ENCODE peak calls at places on chromosomes 1 and 21, in seven cellular contexts. T is AG04450, Y is fibroblast of lung, V is cardiac muscle cell, O is Panc1, Z is fibroblast of the aortic adventitia, G is breast epithelium. W is an unnamed sample.
A peak's percentile ranks its signal among the peaks of the same experiment; 100 is the strongest.

GRCh38 chr1:14090062-14090461 is 390.1 kb downstream of the PRDM2 start:
- DNase-seq in Z (no peak), Y (no peak), G (no peak), O (no peak), V (no peak), T (no peak), W (no peak)

GRCh38 chr1:201328576-201328975 is 45.3 kb downstream of the PKP1 start:
- DNase-seq in T (no peak), V (no peak), O (no peak), G (no peak), Z (no peak), Y (no peak), W (no peak)

GRCh38 chr1:156115514-156116374 is 1.2 kb downstream of the LMNA start:
- DNase-seq in O (no peak), Y (peak; percentile 71), T (no peak), V (peak; percentile 86), Z (peak; percentile 53), G (peak; percentile 75), W (no peak)

GRCh38 chr1:54708385-54708784 is 7.3 kb upstream of the TTC4 start:
- DNase-seq in T (no peak), V (no peak), O (no peak), Y (no peak), Z (no peak), G (no peak), W (no peak)

GRCh38 chr1:52423771-52424170 is 19.4 kb downstream of the PRPF38A start:
- DNase-seq in V (no peak), T (no peak), G (no peak), Z (no peak), Y (no peak), O (no peak), W (no peak)

GRCh38 chr1:116242741-116243140 is 130.3 kb upstream of the ATP1A1 start:
- DNase-seq in Y (no peak), G (no peak), V (no peak), T (no peak), Z (no peak), O (no peak), W (peak; percentile 91)

GRCh38 chr21:25563399-25564116 is 43.7 kb downstream of the MRPL39 start:
- DNase-seq in G (no peak), Y (peak; percentile 53), T (no peak), Z (peak; percentile 10), V (peak; percentile 58), O (no peak), W (no peak)

GRCh38 chr1:183101841-183102276 is 78.6 kb downstream of the LAMC1 start:
- DNase-seq in Z (peak; percentile 24), O (no peak), T (no peak), Y (no peak), V (peak; percentile 40), G (no peak), W (no peak)

GRCh38 chr1:205907794-205908193 is 35.5 kb downstream of the SLC26A9 start:
- DNase-seq in Y (peak; percentile 34), O (no peak), V (peak; percentile 61), G (no peak), T (no peak), Z (peak; percentile 63), W (no peak)

GRCh38 chr1:167325151-167325550 is 104.5 kb downstream of the POU2F1 start:
- DNase-seq in V (no peak), G (no peak), O (no peak), T (no peak), Z (no peak), Y (no peak), W (no peak)

GRCh38 chr1:221768444-221769066 is 26.7 kb upstream of the DUSP10 start:
- DNase-seq in T (no peak), O (no peak), Z (no peak), G (no peak), V (peak; percentile 29), Y (no peak), W (no peak)

GRCh38 chr1:201719812-201720521 is 109.0 kb upstream of the IPO9 start:
- DNase-seq in T (peak; percentile 54), V (peak; percentile 94), Z (peak; percentile 91), Y (peak; percentile 94), O (no peak), G (no peak), W (no peak)

GRCh38 chr1:199422206-199422605 is 605.3 kb upstream of the NR5A2 start:
- DNase-seq in Y (peak; percentile 50), T (peak; percentile 8), V (peak; percentile 67), O (peak; percentile 10), Z (peak; percentile 85), G (no peak), W (no peak)

GRCh38 chr1:182850319-182850718 is 11.2 kb downstream of the DHX9 start:
- DNase-seq in V (no peak), Y (no peak), O (no peak), Z (no peak), T (no peak), G (no peak), W (no peak)

GRCh38 chr1:67889466-67889865 is 56.2 kb upstream of the GNG12 start:
- DNase-seq in O (no peak), G (no peak), Y (no peak), V (no peak), Z (no peak), T (no peak), W (no peak)

GRCh38 chr1:198605880-198606458 is 32.9 kb upstream of the PTPRC start:
- DNase-seq in V (no peak), Z (no peak), G (no peak), T (no peak), Y (no peak), O (no peak), W (no peak)

DNA sequence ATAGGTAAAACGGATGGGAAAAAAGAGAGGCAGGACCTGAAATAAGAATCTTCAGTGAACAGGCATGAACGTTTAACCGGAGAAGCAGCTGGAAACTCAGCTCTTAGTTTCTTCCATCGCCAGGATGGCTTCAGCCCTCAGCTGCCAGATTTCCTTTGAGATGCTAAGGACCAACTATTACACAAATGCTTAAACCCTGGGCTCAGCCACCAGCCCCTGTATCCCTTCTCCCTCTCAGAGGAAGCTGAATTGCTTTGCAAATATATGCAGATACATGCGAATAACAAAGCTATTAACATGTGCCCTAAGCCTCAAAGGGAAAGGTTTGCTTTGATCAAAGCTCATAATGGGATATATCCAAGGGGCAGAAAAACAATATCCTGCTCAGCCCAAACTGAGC is 515.1 kb downstream of the OMA1 start:
- DNase-seq in G (no peak), Z (no peak), Y (no peak), O (no peak), T (no peak), V (no peak), W (no peak)
- H3K4me3 ChIP-seq in G (no peak overlapping the region), Z (no peak overlapping the region), Y (no peak overlapping the region), O (no peak overlapping the region), T (no peak overlapping the region), V (no peak overlapping the region), W (no peak overlapping the region)

GRCh38 chr1:176670853-176671252 is 207.9 kb downstream of the PAPPA2 start:
- DNase-seq in V (no peak), G (no peak), Y (no peak), Z (no peak), O (no peak), T (no peak), W (peak; percentile 18)
- TF ChIP-seq CTCF in V (no peak), G (no peak), Y (no peak), Z (no peak), O (no peak), T (no peak), W (peak; percentile 52)

DNA sequence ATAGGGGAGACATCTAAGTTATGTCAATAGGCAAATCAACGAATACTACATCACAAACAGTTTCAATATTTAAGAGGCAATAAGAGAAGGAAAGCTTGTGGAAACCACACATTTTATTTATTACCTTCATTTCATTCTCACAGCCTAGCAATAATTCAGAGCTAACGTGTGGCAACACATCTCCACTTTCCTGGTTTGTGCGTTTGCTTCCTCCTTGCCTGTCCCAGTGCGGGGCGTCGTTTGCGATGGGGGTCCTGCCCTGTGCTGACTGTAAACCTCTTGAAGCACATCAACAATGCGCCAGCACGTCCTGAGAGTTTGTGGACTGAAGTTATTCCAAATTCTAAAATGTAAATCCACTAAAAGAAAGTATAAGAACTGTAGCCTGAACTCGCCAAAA is 14.4 kb upstream of the VPS26C start:
- DNase-seq in Y (no peak), O (no peak), Z (no peak), T (no peak), G (no peak), V (no peak), W (no peak)
- H3K4me3 ChIP-seq in Y (no peak overlapping the region), O (no peak overlapping the region), Z (no peak overlapping the region), T (no peak overlapping the region), G (no peak overlapping the region), V (no peak overlapping the region), W (no peak overlapping the region)

GRCh38 chr1:180611016-180611930 is 20.5 kb upstream of the XPR1 start:
- DNase-seq in Y (peak; percentile 39), O (no peak), G (no peak), V (peak; percentile 34), T (no peak), Z (peak; percentile 55), W (no peak)

GRCh38 chr1:180609643-180610555 is 21.9 kb upstream of the XPR1 start:
- DNase-seq in T (no peak), O (no peak), V (peak; percentile 81), Z (peak; percentile 54), G (no peak), Y (peak; percentile 51), W (no peak)

GRCh38 chr1:180614746-180615145 is 17.1 kb upstream of the XPR1 start:
- DNase-seq in Z (no peak), O (no peak), G (no peak), T (no peak), Y (no peak), V (no peak), W (peak; percentile 89)

GRCh38 chr1:180612591-180612990 is 19.2 kb upstream of the XPR1 start:
- DNase-seq in V (no peak), T (no peak), Y (no peak), Z (no peak), G (no peak), O (no peak), W (no peak)

GRCh38 chr1:180610556-180611015 is 21.2 kb upstream of the XPR1 start:
- DNase-seq in O (no peak), T (no peak), Z (no peak), Y (no peak), V (no peak), G (no peak), W (no peak)
- TF ChIP-seq CTCF in O (no peak), T (no peak), Z (no peak), Y (no peak), V (no peak), G (no peak), W (no peak)

DNA sequence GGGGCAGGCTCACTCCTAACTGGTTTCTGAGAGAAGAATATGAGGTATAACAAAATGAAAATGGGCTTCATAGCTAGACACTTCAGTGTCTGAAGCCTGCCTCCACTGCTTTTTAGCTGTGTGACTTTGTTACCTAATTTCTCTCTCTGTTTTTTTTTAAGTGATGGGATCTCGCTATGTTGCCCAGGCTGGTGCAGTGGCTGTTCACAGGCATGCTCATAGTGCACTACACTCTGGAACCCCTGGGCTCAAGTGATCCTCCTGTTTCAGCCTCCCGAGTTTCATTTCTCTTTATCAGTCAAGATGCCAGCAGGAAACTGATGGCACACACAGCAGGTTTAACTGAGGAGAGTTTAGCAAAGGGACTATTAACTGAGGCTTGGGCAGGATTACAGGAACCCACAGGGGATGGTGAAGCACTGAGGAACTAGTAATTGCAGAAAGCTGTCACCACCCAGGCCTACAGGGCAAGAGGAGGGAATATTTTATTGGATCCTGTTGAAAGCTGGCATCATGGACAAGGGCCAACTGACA is 25.4 kb upstream of the ATF3 start:
- DNase-seq in V (no peak), G (no peak), Y (no peak), Z (no peak), T (no peak), O (no peak), W (no peak)
- H3K4me3 ChIP-seq in V (no peak overlapping the region), G (no peak overlapping the region), Y (no peak overlapping the region), Z (no peak overlapping the region), T (no peak overlapping the region), O (no peak overlapping the region), W (no peak overlapping the region)

GRCh38 chr1:93304716-93305138 is 41.0 kb upstream of the DR1 start:
- DNase-seq in Y (peak; percentile 86), T (peak; percentile 48), G (no peak), O (peak; percentile 28), Z (peak; percentile 84), V (peak; percentile 82), W (peak; percentile 40)
- TF ChIP-seq CTCF in Y (peak; percentile 83), T (peak; percentile 90), G (peak; percentile 47), O (peak; percentile 78), Z (peak; percentile 84), V (peak; percentile 84), W (peak; percentile 79)